ENCODE peak calls at places on chromosomes 1 and 21, in five cellular contexts. I, U, Q, B and Y are unnamed samples.

GRCh38 chr1:87206044-87206443 is 122.6 kb upstream of the LMO4 start:
- DNase-seq in B (no peak), I (no peak), U (no peak), Q (no peak), Y (no peak)

GRCh38 chr1:203158967-203159665 is 16.5 kb downstream of the MYBPH start:
- DNase-seq in I (no peak), Q (no peak), U (no peak), B (no peak), Y (no peak)

GRCh38 chr1:202068596-202068995 is 54.1 kb upstream of the GPR37L1 start:
- DNase-seq in Q (no peak), B (no peak), U (no peak), I (no peak), Y (no peak)

GRCh38 chr1:86339421-86339820 is 56.7 kb downstream of the ODF2L start:
- DNase-seq in B (no peak), Q (no peak), I (no peak), U (no peak), Y (peak)

GRCh38 chr1:205961405-205961804 is 18.1 kb upstream of the SLC26A9 start:
- DNase-seq in Q (no peak), I (peak), B (no peak), U (no peak), Y (peak)

GRCh38 chr1:30707412-30708360 is 15.7 kb downstream of the MATN1 start:
- DNase-seq in I (peak), U (peak), B (peak), Q (peak), Y (peak)

GRCh38 chr1:17314491-17314971 is 6.5 kb downstream of the PADI4 start:
- DNase-seq in Q (no peak), U (no peak), B (no peak), I (no peak), Y (no peak)

GRCh38 chr1:155392898-155393411 is 72.3 kb downstream of the RUSC1 start:
- DNase-seq in B (peak), I (no peak), U (no peak), Q (peak), Y (peak)

GRCh38 chr1:74083128-74083527 is 114.8 kb downstream of the LRRIQ3 start:
- DNase-seq in Q (no peak), I (no peak), U (no peak), B (no peak), Y (no peak)

GRCh38 chr21:46100426-46100825 is 2.5 kb downstream of the COL6A2 start:
- DNase-seq in I (no peak), B (no peak), Q (peak), U (no peak), Y (peak)
- H3K4me3 ChIP-seq in I (no peak), B (no peak), Q (peak), U (no peak), Y (peak)

DNA sequence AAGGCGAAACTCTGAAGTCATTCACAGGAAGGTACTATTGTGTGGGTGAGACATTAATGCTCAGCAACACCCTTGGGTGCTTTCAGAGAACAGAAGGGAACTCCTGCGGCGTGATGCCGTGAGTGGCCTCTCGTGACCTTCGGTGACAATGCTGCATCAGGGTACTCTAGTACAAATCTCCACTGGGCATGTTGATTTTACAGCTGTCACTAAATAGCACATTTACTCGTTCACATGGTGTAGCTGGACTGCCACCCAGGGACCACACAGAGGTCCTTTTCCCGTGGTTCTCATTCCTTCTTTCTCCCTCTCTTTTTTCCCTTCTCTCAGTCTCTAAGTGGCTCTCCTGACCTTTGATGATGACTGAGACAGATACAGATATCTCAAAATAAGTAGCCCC is 223.6 kb upstream of the FMN2 start:
- DNase-seq in I (no peak), U (peak), Q (no peak), B (no peak), Y (no peak)
- TF ChIP-seq CTCF in I (no peak), U (no peak), Q (no peak), B (no peak), Y (no peak)

GRCh38 chr1:92488832-92489231 is 2.1 kb upstream of the GFI1 start:
- DNase-seq in B (no peak), Q (no peak), U (no peak), I (no peak), Y (peak)

GRCh38 chr1:92488416-92488815 is 1.7 kb upstream of the GFI1 start:
- DNase-seq in U (no peak), I (no peak), Q (no peak), B (no peak), Y (no peak)

GRCh38 chr1:92485374-92486250 is 1.1 kb downstream of the GFI1 start:
- DNase-seq in I (peak), B (peak), U (peak), Q (peak), Y (peak)

GRCh38 chr1:92486251-92487077 is at the start of gene GFI1:
- DNase-seq in U (peak), Q (peak), I (peak), B (no peak), Y (peak)

GRCh38 chr1:92487078-92487605 is 417 bp upstream of the GFI1 start:
- DNase-seq in B (no peak), I (no peak), Q (no peak), U (no peak), Y (no peak)
- H3K4me3 ChIP-seq in B (no peak), I (peak), Q (peak), U (no peak), Y (peak)

GRCh38 chr1:68490046-68490651 is 6.7 kb downstream of the DEPDC1 start:
- DNase-seq in U (no peak), B (peak), I (no peak), Q (no peak), Y (no peak)

GRCh38 chr1:68481041-68481440 is 15.8 kb downstream of the DEPDC1 start:
- DNase-seq in B (peak), I (no peak), U (no peak), Q (no peak), Y (peak)

GRCh38 chr1:68484618-68485017 is 12.3 kb downstream of the DEPDC1 start:
- DNase-seq in Q (no peak), B (no peak), U (no peak), I (no peak), Y (no peak)

DNA sequence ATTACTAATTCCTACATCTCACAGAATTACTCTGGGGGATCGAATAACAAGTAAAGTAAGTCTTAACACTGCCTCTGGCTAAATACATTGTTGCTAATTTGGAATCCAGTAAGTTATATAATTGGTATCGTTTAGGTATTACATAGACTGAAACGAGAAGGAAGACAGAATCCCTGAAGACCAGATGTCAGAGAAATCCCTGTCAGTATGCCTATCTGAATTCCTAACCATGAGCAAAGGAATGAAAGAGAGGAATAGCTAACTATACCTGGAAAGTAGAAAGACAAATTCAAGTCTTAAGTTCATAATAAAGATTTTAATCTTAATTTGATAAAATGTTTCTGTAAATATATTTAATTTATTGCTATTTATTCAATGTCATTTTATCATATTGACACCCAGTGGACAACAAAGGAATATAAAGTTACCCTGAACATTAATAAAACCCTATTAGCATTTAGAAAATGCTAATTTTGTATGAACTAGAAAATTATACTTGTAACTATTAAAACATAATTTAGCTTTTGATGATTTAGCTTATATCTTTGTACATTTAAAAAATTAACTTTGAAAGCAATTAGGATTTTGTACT is 11.4 kb downstream of the DEPDC1 start:
- DNase-seq in Q (no peak), I (no peak), U (no peak), B (peak), Y (no peak)
- TF ChIP-seq CTCF in Q (no peak), I (no peak), U (peak), B (no peak), Y (no peak)